ENCODE peak calls at places on chromosome 11, in four cellular contexts. Q is NCI-H2107; G is effector memory CD4-positive, alpha-beta T cell; V is thoracic aorta. L is an unnamed sample.

GRCh38 chr11:34585870-34586654 is 34.8 kb upstream of the EHF start:
- DNase-seq in Q (no peak), V (no peak), G (no peak), L (no peak)

GRCh38 chr11:128451651-128452470 is 135.5 kb downstream of the ETS1 start:
- DNase-seq in V (no peak), G (no peak), Q (no peak), L (peak)

GRCh38 chr11:15885913-15886698 is 470.2 kb downstream of the SOX6 start:
- DNase-seq in G (no peak), Q (no peak), V (no peak), L (no peak)

GRCh38 chr11:108803781-108804180 is 138.9 kb downstream of the DDX10 start:
- DNase-seq in V (no peak), Q (no peak), G (no peak), L (no peak)

GRCh38 chr11:86984701-86985100 is 29.5 kb upstream of the FZD4 start:
- DNase-seq in V (no peak), G (no peak), Q (no peak), L (no peak)

GRCh38 chr11:2376751-2377451 is at the start of gene CD81:
- DNase-seq in V (no peak), G (peak), Q (no peak), L (peak)

GRCh38 chr11:32434387-32435151 is 770 bp downstream of the WT1 start:
- DNase-seq in G (no peak), V (no peak), Q (no peak), L (no peak)

GRCh38 chr11:126529037-126529436 is 173.6 kb downstream of the ST3GAL4 start:
- DNase-seq in G (no peak), V (no peak), Q (no peak), L (no peak)

GRCh38 chr11:7583248-7583647 is 69.4 kb downstream of the PPFIBP2 start:
- DNase-seq in G (no peak), V (no peak), Q (no peak), L (no peak)

GRCh38 chr11:63508009-63508408 is 2.1 kb downstream of the LGALS12 start:
- DNase-seq in V (no peak), Q (no peak), G (no peak), L (no peak)

GRCh38 chr11:104531075-104531474 is 367.1 kb upstream of the PDGFD start:
- DNase-seq in G (peak), V (no peak), Q (no peak), L (no peak)

GRCh38 chr11:78056093-78056492 is 7.6 kb upstream of the THRSP start:
- DNase-seq in V (no peak), Q (no peak), G (no peak), L (no peak)

GRCh38 chr11:96761451-96761850 is 371.6 kb downstream of the JRKL start:
- DNase-seq in G (no peak), Q (no peak), V (no peak), L (no peak)

GRCh38 chr11:17873571-17873970 is 139.0 kb downstream of the KCNC1 start:
- DNase-seq in Q (no peak), V (no peak), G (no peak), L (no peak)

GRCh38 chr11:74195828-74196227 is 24.7 kb downstream of the PPME1 start:
- DNase-seq in Q (no peak), G (no peak), V (no peak), L (no peak)

GRCh38 chr11:118406599-118407166 is 5.3 kb downstream of the ATP5MG start:
- DNase-seq in Q (peak), V (no peak), G (no peak), L (no peak)

GRCh38 chr11:35838071-35838470 is 105.8 kb upstream of the LDLRAD3 start:
- DNase-seq in Q (no peak), G (no peak), V (no peak), L (no peak)

GRCh38 chr11:24356501-24356900 is 140.4 kb upstream of the LUZP2 start:
- DNase-seq in Q (no peak), V (no peak), G (no peak), L (no peak)

GRCh38 chr11:99632969-99633368 is 612.2 kb downstream of the CNTN5 start:
- DNase-seq in V (no peak), G (no peak), Q (no peak), L (no peak)

GRCh38 chr11:130437848-130438247 is 9.4 kb upstream of the ADAMTS8 start:
- DNase-seq in Q (no peak), G (no peak), V (no peak), L (no peak)

GRCh38 chr11:12075822-12076821 is 34.3 kb upstream of the MICAL2 start:
- DNase-seq in Q (no peak), G (no peak), V (peak), L (peak)